ENCODE peak calls at places on chromosomes 13 and 19, in four cellular contexts. G is ovary; L is CD8-positive, alpha-beta T cell; D is fibroblast of lung. Z is an unnamed sample. For H3K27me3, the result is how much of the 10 kb centered on the place peaks cover.

GRCh38 chr19:44549507-44549906 is 20.0 kb upstream of the CEACAM20 start:
- DNase-seq in D (no peak), L (no peak), G (no peak), Z (no peak)

GRCh38 chr13:21673592-21674270 is 2.9 kb downstream of the FGF9 start:
- DNase-seq in L (no peak), D (peak), G (no peak), Z (no peak)

GRCh38 chr13:52127783-52128702 is 830 bp downstream of the NEK5 start:
- DNase-seq in D (peak), G (peak), L (peak), Z (peak)

GRCh38 chr19:19064098-19064722 is 416 bp downstream of the SLC25A42 start:
- DNase-seq in D (no peak), L (no peak), G (peak), Z (no peak)

GRCh38 chr19:47069795-47070194 is 21.4 kb upstream of the TMEM160 start:
- DNase-seq in L (no peak), D (no peak), G (no peak), Z (no peak)

GRCh38 chr13:59086147-59086546 is 1077.6 kb downstream of the DIAPH3 start:
- DNase-seq in D (peak), G (no peak), L (no peak), Z (peak)

GRCh38 chr19:30224689-30225606 is 147.2 kb upstream of the ZNF536 start:
- DNase-seq in D (no peak), L (no peak), G (no peak), Z (no peak)

GRCh38 chr13:21885714-21886224 is 214.9 kb downstream of the FGF9 start:
- DNase-seq in L (no peak), D (no peak), G (no peak), Z (no peak)

GRCh38 chr19:18417250-18418033 is 1.8 kb upstream of the SSBP4 start:
- DNase-seq in L (no peak), D (peak), G (peak), Z (peak)

GRCh38 chr13:21012841-21013681 is 48.3 kb downstream of the LATS2 start:
- DNase-seq in L (no peak), D (peak), G (no peak), Z (no peak)

GRCh38 chr13:60352644-60353043 is 44.4 kb upstream of the TDRD3 start:
- DNase-seq in D (no peak), G (no peak), L (no peak), Z (no peak)

GRCh38 chr13:44440046-44440608 is 66.5 kb downstream of the SERP2 start:
- DNase-seq in G (no peak), D (peak), L (no peak), Z (no peak)

GRCh38 chr13:25169951-25170553 is 2.0 kb downstream of the AMER2 start:
- DNase-seq in G (no peak), D (no peak), L (no peak), Z (no peak)

GRCh38 chr13:111852701-111853100 is 214.2 kb upstream of the SOX1 start:
- DNase-seq in L (no peak), G (no peak), D (no peak), Z (no peak)

GRCh38 chr13:75145926-75146325 is 336.0 kb downstream of the TBC1D4 start:
- DNase-seq in L (no peak), D (peak), G (no peak), Z (no peak)

GRCh38 chr19:3328743-3329142 is 37.6 kb upstream of the NFIC start:
- DNase-seq in D (no peak), L (no peak), G (no peak), Z (no peak)

GRCh38 chr13:25857830-25858229 is 194.0 kb downstream of the SHISA2 start:
- DNase-seq in L (no peak), G (no peak), D (no peak), Z (no peak)

GRCh38 chr13:89380101-89380500 is 1708.9 kb downstream of the SLITRK5 start:
- DNase-seq in L (no peak), G (no peak), D (no peak), Z (no peak)

GRCh38 chr19:44111910-44112463 is 1.2 kb upstream of the ZNF225 start:
- DNase-seq in L (no peak), G (no peak), D (peak), Z (peak)

GRCh38 chr13:44676534-44676933 is 100.4 kb upstream of the TSC22D1 start:
- DNase-seq in D (no peak), G (no peak), L (no peak), Z (no peak)

GRCh38 chr19:40363128-40363527 is 14.6 kb downstream of the PLD3 start:
- DNase-seq in L (no peak), D (no peak), G (no peak), Z (no peak)

GRCh38 chr13:112102243-112102642 is 35.3 kb downstream of the SOX1 start:
- DNase-seq in G (no peak), L (no peak), D (no peak), Z (no peak)

GRCh38 chr13:51417716-51418115 is 35.1 kb downstream of the INTS6 start:
- DNase-seq in D (no peak), L (no peak), G (no peak), Z (no peak)

GRCh38 chr19:47190167-47190727 is 40.8 kb downstream of the BBC3 start:
- DNase-seq in L (peak), D (peak), G (peak), Z (peak)

DNA sequence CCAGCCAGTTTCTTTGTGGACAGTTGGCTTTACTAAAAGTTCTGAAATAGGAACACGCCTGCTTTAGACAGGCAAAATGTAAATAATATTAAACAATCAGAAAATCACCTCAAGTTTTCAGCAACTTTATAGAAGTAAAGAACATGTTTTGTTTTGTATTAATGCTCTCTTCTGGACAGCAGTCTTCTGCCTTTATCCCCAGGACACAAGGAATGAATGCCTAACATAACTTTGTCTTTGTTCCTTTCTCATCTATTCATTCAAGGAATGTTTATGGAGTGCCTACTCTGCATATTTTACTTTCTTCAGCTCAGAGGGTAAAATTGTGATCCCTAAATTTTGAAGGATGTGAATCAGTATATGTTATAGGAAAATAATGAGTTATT is 325.4 kb downstream of the FOXO1 start:
- DNase-seq in L (no peak), G (no peak), D (peak), Z (no peak)
- H3K4me3 ChIP-seq in L (no peak), G (no peak), D (no peak), Z (no peak)

GRCh38 chr13:98214707-98215106 is 37.6 kb upstream of the RNF113B start:
- DNase-seq in L (no peak), D (no peak), G (no peak), Z (no peak)
- H3K27ac ChIP-seq in L (no peak), D (peak), G (no peak), Z (peak)

GRCh38 chr19:41478171-41478570 is 35.2 kb downstream of the ERICH4 start:
- DNase-seq in D (no peak), L (no peak), G (no peak), Z (no peak)

GRCh38 chr19:41480336-41480735 is 37.4 kb downstream of the ERICH4 start:
- DNase-seq in D (no peak), L (no peak), G (peak), Z (no peak)

GRCh38 chr19:41476583-41476982 is 33.6 kb downstream of the ERICH4 start:
- DNase-seq in L (no peak), G (no peak), D (no peak), Z (no peak)

GRCh38 chr19:41478875-41479756 is 36.2 kb downstream of the ERICH4 start:
- DNase-seq in L (no peak), D (no peak), G (no peak), Z (no peak)

DNA sequence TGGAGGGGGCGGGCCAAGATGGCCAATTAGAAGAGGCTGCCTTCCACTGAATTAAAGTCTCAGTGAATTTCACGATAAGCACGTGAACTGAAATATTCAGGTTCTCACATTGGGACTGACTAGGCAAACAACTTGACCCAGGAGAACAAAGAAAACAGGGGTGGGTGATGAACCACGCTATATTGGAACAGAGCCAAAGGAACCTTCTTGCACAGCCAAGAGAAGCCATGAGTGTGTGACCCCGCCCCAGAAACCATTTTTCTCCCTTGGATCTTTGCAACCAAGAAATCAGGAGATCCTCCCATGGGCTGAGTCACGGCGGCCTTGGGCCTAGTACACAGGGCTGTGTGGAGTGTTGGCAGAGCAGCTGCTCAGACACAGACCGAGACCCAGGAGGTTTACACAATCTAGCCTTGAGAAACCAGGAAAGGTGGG is 36.8 kb downstream of the ERICH4 start:
- DNase-seq in G (peak), D (no peak), L (no peak), Z (no peak)
- H3K27me3 ChIP-seq in G (under half), D (under half), L (under half), Z (under half)

DNA sequence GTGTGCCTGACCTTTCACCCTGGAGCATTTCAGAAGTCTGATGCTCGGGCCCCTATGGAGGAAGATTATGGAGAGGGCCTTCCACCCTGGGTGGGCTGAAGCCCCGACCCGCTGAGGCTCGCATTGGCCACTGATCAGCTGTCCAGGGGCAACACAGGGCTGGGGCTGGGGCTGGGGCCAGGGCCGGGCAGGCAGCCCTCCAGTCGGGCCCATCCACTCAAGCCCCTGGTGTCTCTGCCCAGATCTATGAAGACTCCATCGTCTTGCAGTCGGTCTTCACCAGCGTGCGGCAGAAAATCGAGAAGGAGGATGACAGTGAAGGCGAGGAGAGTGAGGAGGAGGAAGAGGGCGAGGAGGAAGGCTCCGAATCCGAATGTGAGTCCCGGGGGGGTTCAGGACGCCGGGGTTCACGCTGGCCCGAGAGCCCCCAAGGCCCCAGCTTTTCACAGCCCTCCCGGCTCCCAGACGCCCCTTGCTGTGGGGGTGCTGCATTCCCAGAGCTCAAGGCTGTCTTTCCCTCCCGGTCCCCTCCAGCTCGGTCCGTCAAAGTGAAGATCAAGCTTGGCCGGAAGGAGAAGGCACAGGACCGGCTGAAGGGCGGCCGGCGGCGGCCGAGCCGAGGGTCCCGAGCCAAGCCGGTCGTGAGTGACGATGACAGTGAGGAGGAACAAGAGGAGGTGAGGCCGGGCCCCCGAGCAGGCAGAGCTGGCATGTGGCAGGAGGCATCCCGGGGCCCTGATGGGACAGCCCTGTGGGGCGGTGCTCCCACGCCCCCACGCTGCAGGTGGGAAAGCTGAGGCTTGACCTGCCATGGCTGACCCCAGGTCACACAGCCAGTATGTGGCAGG is 29.5 kb upstream of the LDLR start:
- DNase-seq in D (no peak), L (no peak), G (no peak), Z (no peak)
- H3K4me3 ChIP-seq in D (no peak), L (no peak), G (no peak), Z (no peak)

GRCh38 chr13:30905932-30906383 is at the start of gene MEDAG:
- DNase-seq in L (no peak), D (peak), G (peak), Z (peak)

GRCh38 chr13:30907167-30907761 is 1.2 kb downstream of the MEDAG start:
- DNase-seq in G (no peak), L (no peak), D (peak), Z (no peak)

GRCh38 chr13:30908416-30908980 is 2.4 kb downstream of the MEDAG start:
- DNase-seq in D (peak), L (no peak), G (peak), Z (no peak)

GRCh38 chr13:30904043-30904442 is 2.0 kb upstream of the MEDAG start:
- DNase-seq in L (no peak), D (no peak), G (no peak), Z (no peak)

GRCh38 chr13:30906411-30906990 is 430 bp downstream of the MEDAG start:
- DNase-seq in G (peak), L (no peak), D (peak), Z (no peak)
- H3K27ac ChIP-seq in G (peak), L (no peak), D (peak), Z (peak)

DNA sequence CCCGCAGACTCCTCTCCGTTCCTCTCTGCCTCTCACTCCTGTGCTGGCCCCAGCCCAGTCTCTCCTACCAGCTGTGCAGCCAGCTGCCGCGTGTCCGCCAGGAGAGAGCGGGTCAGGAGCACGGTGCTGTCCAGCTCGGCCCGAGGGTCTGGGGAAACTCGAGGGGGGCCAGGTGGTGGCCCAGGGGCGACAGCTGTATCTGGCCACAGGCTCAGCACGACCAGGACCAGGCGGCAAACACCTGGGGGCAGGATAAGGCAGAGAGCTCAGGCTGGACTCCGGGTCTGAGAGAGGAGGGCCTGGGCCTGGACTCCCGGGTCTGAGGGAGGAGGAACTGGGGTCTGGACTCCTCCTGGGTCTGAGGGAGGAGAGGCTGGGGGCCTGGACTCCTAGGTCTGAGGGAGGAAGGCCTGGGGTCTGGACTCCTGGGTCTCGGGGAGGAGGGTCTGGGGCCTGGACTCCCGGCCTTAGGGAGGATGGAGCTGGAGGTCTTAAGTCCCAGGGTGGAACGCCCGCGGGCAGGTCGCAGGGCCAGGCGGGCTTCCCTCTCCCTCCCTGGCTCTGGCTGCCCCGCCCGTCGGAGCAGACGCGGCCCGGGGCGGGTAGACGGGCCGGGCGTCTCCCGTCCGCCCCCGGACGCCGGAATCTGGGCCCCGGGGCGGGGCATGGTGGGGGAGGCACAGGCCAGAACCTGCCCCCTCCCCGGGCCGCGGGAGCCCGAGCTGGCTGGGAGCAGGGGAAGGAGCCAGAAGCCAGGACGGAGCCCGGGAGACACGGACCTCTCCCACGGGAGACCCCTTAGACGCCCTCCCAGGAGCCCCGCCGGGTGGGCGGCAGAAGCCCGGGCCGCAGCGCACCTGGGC is 1.3 kb downstream of the IL11 start:
- DNase-seq in L (no peak), G (no peak), D (peak), Z (peak)
- H3K27me3 ChIP-seq in L (under half), G (under half), D (under half), Z (under half)

GRCh38 chr19:15775249-15775648 is 12.2 kb upstream of the OR10H5 start:
- DNase-seq in G (no peak), D (no peak), L (no peak), Z (no peak)
- H3K4me3 ChIP-seq in G (no peak), D (no peak), L (no peak), Z (no peak)

GRCh38 chr13:48410199-48410598 is 2.7 kb downstream of the LPAR6 start:
- DNase-seq in L (no peak), D (no peak), G (no peak), Z (no peak)

GRCh38 chr13:48412881-48413351 is at the start of gene LPAR6:
- DNase-seq in D (peak), G (no peak), L (no peak), Z (peak)

GRCh38 chr13:48412100-48412556 is 785 bp downstream of the LPAR6 start:
- DNase-seq in L (no peak), D (peak), G (no peak), Z (no peak)

GRCh38 chr13:48414501-48414900 is 1.6 kb upstream of the LPAR6 start:
- DNase-seq in G (no peak), L (no peak), D (no peak), Z (no peak)

GRCh38 chr13:48411281-48412099 is 1.4 kb downstream of the LPAR6 start:
- DNase-seq in D (peak), G (no peak), L (peak), Z (no peak)
- H3K27ac ChIP-seq in D (peak), G (no peak), L (peak), Z (peak)

Z was measured in brain microvascular endothelial cell.